ENCODE peak calls at places on chromosomes 7 and 10, in ten cellular contexts. A is AG08396; I is GM13976; X is cardiac fibroblast; E is DMS53; V is stimulated activated CD4-positive, alpha-beta T cell treated with anti-CD3 and anti-CD28 coated beads, Interleukin-12 subunit alpha, Interleukin-12 subunit beta, amount 100 ng/mL, for 48 hours; J is EH; S is Kasumi-1; N is suprapubic skin; G is LHCN-M2. K is an unnamed sample.

GRCh38 chr7:103632972-103633371 is 187.0 kb upstream of the SLC26A5 start:
- DNase-seq in A (no peak), I (no peak), X (peak), E (no peak), V (no peak), J (peak), S (no peak), N (no peak), G (peak), K (no peak)

GRCh38 chr10:31962826-31963597 is 34.4 kb upstream of the ARHGAP12 start:
- DNase-seq in A (no peak), I (no peak), X (no peak), E (peak), V (no peak), J (no peak), S (no peak), N (no peak), G (no peak), K (no peak)

GRCh38 chr7:143850682-143851081 is 51.3 kb downstream of the TCAF1 start:
- DNase-seq in A (no peak), I (no peak), X (no peak), E (no peak), V (no peak), J (no peak), S (no peak), N (no peak), G (no peak), K (no peak)

GRCh38 chr10:132601567-132601966 is 64.0 kb downstream of the INPP5A start:
- DNase-seq in A (no peak), I (no peak), X (no peak), E (no peak), V (no peak), J (no peak), S (no peak), N (no peak), G (no peak), K (no peak)

GRCh38 chr7:30659312-30659711 is 22.9 kb downstream of the CRHR2 start:
- DNase-seq in A (no peak), I (no peak), X (peak), E (peak), V (no peak), J (no peak), S (no peak), N (no peak), G (peak), K (no peak)

GRCh38 chr7:130008941-130009847 is 42.0 kb downstream of the ZC3HC1 start:
- DNase-seq in A (no peak), I (no peak), X (peak), E (peak), V (no peak), J (peak), S (no peak), N (peak), G (peak), K (no peak)

GRCh38 chr7:5428470-5429252 is 5.0 kb upstream of the TNRC18 start:
- DNase-seq in A (peak), I (no peak), X (peak), E (peak), V (no peak), J (peak), S (peak), N (peak), G (peak), K (peak)

GRCh38 chr7:47551550-47552121 is 30.3 kb downstream of the TNS3 start:
- DNase-seq in A (no peak), I (no peak), X (no peak), E (no peak), V (no peak), J (no peak), S (no peak), N (no peak), G (no peak), K (no peak)

GRCh38 chr7:148014473-148014872 is 576.1 kb upstream of the C7orf33 start:
- DNase-seq in A (no peak), I (no peak), X (peak), E (peak), V (no peak), J (no peak), S (no peak), N (no peak), G (no peak), K (no peak)

GRCh38 chr7:48251766-48252165 is 80.5 kb downstream of the ABCA13 start:
- DNase-seq in A (no peak), I (peak), X (no peak), E (no peak), V (no peak), J (peak), S (no peak), N (no peak), G (peak), K (no peak)

GRCh38 chr7:65475734-65476319 is 102.2 kb downstream of the ZNF92 start:
- DNase-seq in A (no peak), I (peak), X (peak), E (peak), V (no peak), J (no peak), S (no peak), N (no peak), G (peak), K (no peak)

GRCh38 chr10:90927293-90927692 is 6.4 kb upstream of the ANKRD1 start:
- DNase-seq in A (no peak), I (no peak), X (no peak), E (no peak), V (no peak), J (no peak), S (no peak), N (no peak), G (no peak), K (no peak)

GRCh38 chr7:7136423-7136822 is 45.9 kb upstream of the C1GALT1 start:
- DNase-seq in A (no peak), I (no peak), X (peak), E (no peak), V (no peak), J (peak), S (no peak), N (no peak), G (peak), K (no peak)

GRCh38 chr10:72265508-72265907 is 8.2 kb upstream of the DDIT4 start:
- DNase-seq in A (no peak), I (no peak), X (no peak), E (no peak), V (no peak), J (no peak), S (no peak), N (no peak), G (no peak), K (no peak)

GRCh38 chr10:100645609-100646008 is 99.8 kb upstream of the PAX2 start:
- DNase-seq in A (no peak), I (no peak), X (no peak), E (no peak), V (no peak), J (no peak), S (no peak), N (no peak), G (no peak), K (no peak)

GRCh38 chr10:46283945-46284285 is 2.9 kb upstream of the ANTXRL start:
- DNase-seq in A (no peak), I (peak), X (no peak), E (peak), V (no peak), J (no peak), S (peak), N (peak), G (no peak), K (no peak)

GRCh38 chr7:102300643-102301211 is 14.1 kb downstream of the SH2B2 start:
- DNase-seq in A (no peak), I (no peak), X (no peak), E (no peak), V (no peak), J (no peak), S (no peak), N (no peak), G (no peak), K (no peak)

GRCh38 chr10:28721318-28721717 is 44.0 kb downstream of the BAMBI start:
- DNase-seq in A (no peak), I (no peak), X (no peak), E (no peak), V (no peak), J (no peak), S (no peak), N (no peak), G (no peak), K (no peak)

GRCh38 chr7:92584953-92585352 is 5.2 kb downstream of the FAM133B start:
- DNase-seq in A (no peak), I (no peak), X (peak), E (peak), V (no peak), J (peak), S (no peak), N (no peak), G (no peak), K (no peak)

GRCh38 chr7:730501-731439 is 3.7 kb upstream of the PRKAR1B start:
- DNase-seq in A (peak), I (no peak), X (no peak), E (peak), V (no peak), J (peak), S (no peak), N (no peak), G (peak), K (no peak)